ENCODE peak calls at places on chromosomes 12 and 14, in nine cellular contexts. E, I, P, Y, A, M, Z, T and D are unnamed samples.

GRCh38 chr12:15997910-15998309 is 86.8 kb downstream of the DERA start:
- DNase-seq in I (no peak), T (no peak), Z (no peak), Y (no peak), P (no peak), E (no peak), A (no peak), M (no peak), D (no peak)

GRCh38 chr14:99731536-99732435 is 47.7 kb downstream of the CYP46A1 start:
- DNase-seq in A (no peak), I (no peak), Z (no peak), Y (no peak), E (no peak), P (no peak), M (no peak), T (no peak), D (no peak)

GRCh38 chr14:94768521-94769412 is 1.1 kb downstream of the GSC start:
- DNase-seq in Y (no peak), E (no peak), P (no peak), T (no peak), M (no peak), Z (peak; percentile 72), A (no peak), I (no peak), D (peak; percentile 55)

GRCh38 chr12:100840748-100841147 is 46.2 kb downstream of the ANO4 start:
- DNase-seq in Z (no peak), M (no peak), A (no peak), E (no peak), Y (no peak), I (no peak), T (no peak), P (no peak), D (no peak)

GRCh38 chr12:25365340-25365730 is 114.6 kb upstream of the KRAS start:
- DNase-seq in T (no peak), M (no peak), E (no peak), I (no peak), A (no peak), P (no peak), Y (no peak), Z (no peak), D (no peak)

GRCh38 chr14:43872752-43873655 is 634.1 kb downstream of the FSCB start:
- DNase-seq in Y (no peak), I (no peak), E (no peak), A (no peak), P (no peak), M (no peak), Z (peak; percentile 88), T (no peak), D (no peak)

GRCh38 chr12:123062682-123063426 is 82.4 kb downstream of the ARL6IP4 start:
- DNase-seq in T (peak; percentile 73), E (no peak), Z (no peak), I (no peak), M (peak; percentile 24), P (peak; percentile 84), A (peak; percentile 64), Y (peak; percentile 28), D (peak; percentile 26)

GRCh38 chr12:10214877-10215267 is 2.2 kb downstream of the GABARAPL1 start:
- DNase-seq in M (no peak), A (peak; percentile 51), Y (no peak), I (no peak), T (no peak), E (no peak), Z (no peak), P (no peak), D (no peak)

GRCh38 chr14:101666264-101666663 is 95.2 kb upstream of the PPP2R5C start:
- DNase-seq in P (no peak), I (no peak), T (no peak), Z (no peak), E (no peak), M (no peak), A (no peak), Y (no peak), D (no peak)

GRCh38 chr14:101669629-101670028 is 91.9 kb upstream of the PPP2R5C start:
- DNase-seq in A (no peak), T (no peak), Y (no peak), M (no peak), Z (no peak), I (no peak), P (no peak), E (no peak), D (no peak)

GRCh38 chr14:101665478-101666078 is 95.9 kb upstream of the PPP2R5C start:
- DNase-seq in A (peak; percentile 43), P (peak; percentile 40), Z (peak; percentile 71), E (peak; percentile 2), T (peak; percentile 64), I (no peak), M (peak; percentile 41), Y (peak; percentile 33), D (peak; percentile 61)
- TF ChIP-seq CTCF in A (peak; percentile 59), P (peak; percentile 75), Z (peak; percentile 72), E (peak; percentile 54), T (peak; percentile 58), I (peak; percentile 64), M (no peak), Y (peak; percentile 52), D (peak; percentile 52)

GRCh38 chr14:59206892-59207291 is 18.4 kb downstream of the DAAM1 start:
- DNase-seq in Z (no peak), M (no peak), P (no peak), E (no peak), I (no peak), T (no peak), Y (no peak), A (no peak), D (no peak)

GRCh38 chr14:59208224-59208814 is 19.9 kb downstream of the DAAM1 start:
- DNase-seq in T (peak; percentile 53), E (no peak), Z (no peak), Y (peak; percentile 52), P (peak; percentile 56), A (peak; percentile 93), I (no peak), M (no peak), D (no peak)

GRCh38 chr14:59202031-59202430 is 13.6 kb downstream of the DAAM1 start:
- DNase-seq in M (no peak), Z (no peak), I (no peak), T (no peak), P (no peak), E (no peak), A (no peak), Y (no peak), D (peak; percentile 76)

GRCh38 chr14:59207506-59207933 is 19.1 kb downstream of the DAAM1 start:
- DNase-seq in E (no peak), Y (no peak), T (no peak), M (no peak), A (no peak), I (no peak), Z (no peak), P (no peak), D (no peak)

DNA sequence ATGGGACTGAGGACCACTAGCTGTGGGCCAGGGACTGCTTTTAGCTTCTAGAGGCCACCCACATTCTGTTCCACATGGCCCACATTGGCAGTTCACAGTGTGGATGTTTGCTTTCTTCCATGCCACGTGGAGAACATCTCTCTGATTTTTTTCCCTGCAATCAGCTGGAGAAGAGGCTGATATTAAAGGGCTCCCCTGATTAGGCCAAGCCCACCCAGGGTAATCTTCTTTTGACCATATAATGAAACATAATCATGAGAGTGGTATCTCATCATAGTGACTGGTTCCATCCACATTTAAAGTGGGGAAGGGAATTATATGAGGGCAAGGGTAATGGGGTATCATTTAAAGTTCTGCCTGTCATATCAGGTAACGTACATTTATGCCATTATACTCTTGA is 15.8 kb downstream of the DAAM1 start:
- DNase-seq in M (no peak), I (no peak), Y (no peak), T (no peak), A (no peak), E (no peak), P (no peak), Z (no peak), D (no peak)
- TF ChIP-seq CTCF in M (no peak), I (no peak), Y (no peak), T (no peak), A (no peak), E (no peak), P (no peak), Z (no peak), D (no peak)

GRCh38 chr14:106803379-106803778 is 1277.0 kb downstream of the TMEM121 start:
- DNase-seq in I (no peak), M (no peak), P (no peak), Z (no peak), A (no peak), E (no peak), Y (no peak), T (no peak), D (no peak)

GRCh38 chr14:106808458-106808857 is 1282.1 kb downstream of the TMEM121 start:
- DNase-seq in M (no peak), I (no peak), E (no peak), T (no peak), Y (no peak), P (no peak), Z (no peak), A (no peak), D (no peak)

GRCh38 chr14:106807493-106807892 is 1281.1 kb downstream of the TMEM121 start:
- DNase-seq in A (no peak), I (no peak), E (no peak), Z (no peak), Y (no peak), P (no peak), T (no peak), M (no peak), D (no peak)

DNA sequence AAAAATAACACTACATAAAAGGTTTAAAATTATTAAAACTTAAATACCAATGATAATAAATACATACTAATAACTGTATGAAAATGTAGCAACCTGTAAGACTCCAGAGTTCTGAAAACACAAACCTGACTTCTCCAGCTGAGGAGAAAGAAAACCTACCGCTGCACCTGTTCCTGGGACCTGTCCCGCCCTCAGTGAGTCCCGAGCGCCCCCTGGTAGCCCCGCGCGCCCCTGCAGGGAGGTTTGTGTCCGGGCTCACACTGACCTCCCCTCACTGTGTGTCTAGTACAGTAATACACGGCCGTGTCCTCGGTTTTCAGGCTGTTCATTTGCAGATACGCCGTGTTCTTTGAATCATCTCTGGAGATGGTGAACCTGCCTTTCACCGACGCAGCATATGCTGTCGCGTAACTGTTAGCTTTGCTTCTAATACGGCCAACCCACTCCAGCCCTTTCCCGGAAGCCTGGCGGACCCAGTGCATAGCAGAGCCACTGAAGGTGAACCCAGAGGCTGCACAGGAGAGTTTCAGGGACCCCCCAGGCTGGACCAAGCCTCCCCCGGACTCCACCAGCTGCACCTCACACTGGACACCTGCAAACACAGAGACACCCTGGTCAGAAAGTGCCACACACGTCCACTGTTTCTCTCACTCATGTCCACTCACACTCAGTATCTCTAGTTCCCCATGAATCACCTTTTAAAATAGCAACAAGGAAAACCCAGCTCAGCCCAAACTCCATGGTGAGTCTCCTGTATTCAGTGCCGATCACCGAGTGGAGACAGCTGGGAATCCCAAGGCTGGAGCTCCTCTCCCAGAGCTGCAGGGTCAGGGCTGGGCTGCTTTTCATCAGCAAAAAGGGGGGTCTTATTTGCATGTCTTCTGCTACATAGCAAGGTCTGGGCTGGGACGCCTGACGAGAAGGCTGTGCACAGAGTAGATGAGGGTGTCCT is 1276.3 kb downstream of the TMEM121 start:
- DNase-seq in Y (no peak), M (peak; percentile 35), A (no peak), Z (no peak), I (no peak), P (no peak), E (no peak), T (no peak), D (peak; percentile 43)
- TF ChIP-seq CTCF in Y (no peak), M (no peak), A (no peak), Z (no peak), I (no peak), P (no peak), E (no peak), T (no peak), D (peak; percentile 44)

DNA sequence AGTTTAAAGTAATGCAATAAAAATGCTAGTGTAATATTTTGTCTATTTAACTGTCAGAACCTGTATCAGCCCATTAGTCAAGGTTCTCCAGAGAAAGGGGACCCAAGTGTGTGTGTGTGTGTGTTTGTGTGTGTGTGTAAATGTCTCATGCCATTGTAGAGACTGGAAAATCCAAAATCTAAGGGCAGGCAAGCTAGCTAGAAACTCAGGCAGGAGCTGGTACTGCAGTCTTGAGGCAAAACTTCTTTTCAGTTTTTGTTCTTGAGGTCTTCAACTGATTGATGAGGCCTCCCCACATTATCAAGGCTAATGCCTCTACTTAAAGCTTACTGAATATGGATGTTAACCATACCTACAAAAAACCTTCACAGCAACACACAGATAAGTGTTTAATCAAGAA is 126.7 kb downstream of the PRKD1 start:
- DNase-seq in I (no peak), A (no peak), E (no peak), Y (no peak), T (no peak), P (no peak), M (no peak), Z (peak; percentile 53), D (no peak)
- TF ChIP-seq CTCF in I (no peak), A (peak; percentile 39), E (peak; percentile 28), Y (peak; percentile 29), T (no peak), P (peak; percentile 46), M (no peak), Z (peak; percentile 40), D (no peak)